ENCODE peak calls at places on chromosome 6, in nine cellular contexts. One of them, this sample, is unnamed.

GRCh38 chr6:65126667-65127066 is 580.4 kb downstream of the EYS start:
- DNase-seq in AG04450: no peak
- DNase-seq in EL: no peak
- DNase-seq in progenitor cell of endocrine pancreas: no peak
- DNase-seq in effector memory CD4-positive, alpha-beta T cell: no peak
- DNase-seq in NCI-H82: peak
- DNase-seq in left lung: no peak
- DNase-seq in activated T-cell treated with anti-CD3 and anti-CD28 coated beads, Interleukin-2, amount 50 U/mL, for 72 hours: no peak
- DNase-seq in anterior cingulate cortex: no peak
- DNase-seq in this sample: no peak

GRCh38 chr6:134315189-134315588 is 2.7 kb downstream of the SGK1 start:
- DNase-seq in effector memory CD4-positive, alpha-beta T cell: no peak
- DNase-seq in NCI-H82: no peak
- DNase-seq in EL: no peak
- DNase-seq in anterior cingulate cortex: no peak
- DNase-seq in AG04450: no peak
- DNase-seq in activated T-cell treated with anti-CD3 and anti-CD28 coated beads, Interleukin-2, amount 50 U/mL, for 72 hours: no peak
- DNase-seq in progenitor cell of endocrine pancreas: no peak
- DNase-seq in left lung: no peak
- DNase-seq in this sample: no peak

GRCh38 chr6:73031094-73031782 is 194.1 kb downstream of the KHDC1L start:
- DNase-seq in AG04450: no peak
- DNase-seq in effector memory CD4-positive, alpha-beta T cell: no peak
- DNase-seq in left lung: no peak
- DNase-seq in progenitor cell of endocrine pancreas: no peak
- DNase-seq in EL: no peak
- DNase-seq in activated T-cell treated with anti-CD3 and anti-CD28 coated beads, Interleukin-2, amount 50 U/mL, for 72 hours: no peak
- DNase-seq in anterior cingulate cortex: no peak
- DNase-seq in NCI-H82: no peak
- DNase-seq in this sample: no peak

GRCh38 chr6:127120109-127120786 is 1.8 kb downstream of the RSPO3 start:
- DNase-seq in left lung: peak
- DNase-seq in AG04450: no peak
- DNase-seq in EL: peak
- DNase-seq in NCI-H82: peak
- DNase-seq in effector memory CD4-positive, alpha-beta T cell: no peak
- DNase-seq in activated T-cell treated with anti-CD3 and anti-CD28 coated beads, Interleukin-2, amount 50 U/mL, for 72 hours: peak
- DNase-seq in progenitor cell of endocrine pancreas: peak
- DNase-seq in anterior cingulate cortex: no peak
- DNase-seq in this sample: peak

GRCh38 chr6:161584051-161584450 is 310.2 kb upstream of the AGPAT4 start:
- DNase-seq in EL: peak
- DNase-seq in effector memory CD4-positive, alpha-beta T cell: no peak
- DNase-seq in AG04450: no peak
- DNase-seq in left lung: no peak
- DNase-seq in NCI-H82: no peak
- DNase-seq in activated T-cell treated with anti-CD3 and anti-CD28 coated beads, Interleukin-2, amount 50 U/mL, for 72 hours: no peak
- DNase-seq in anterior cingulate cortex: no peak
- DNase-seq in progenitor cell of endocrine pancreas: no peak
- DNase-seq in this sample: no peak

GRCh38 chr6:150586850-150587359 is 12.8 kb upstream of the PLEKHG1 start:
- DNase-seq in left lung: no peak
- DNase-seq in AG04450: no peak
- DNase-seq in activated T-cell treated with anti-CD3 and anti-CD28 coated beads, Interleukin-2, amount 50 U/mL, for 72 hours: no peak
- DNase-seq in NCI-H82: no peak
- DNase-seq in anterior cingulate cortex: no peak
- DNase-seq in effector memory CD4-positive, alpha-beta T cell: no peak
- DNase-seq in progenitor cell of endocrine pancreas: no peak
- DNase-seq in EL: no peak
- DNase-seq in this sample: no peak

GRCh38 chr6:10347561-10348327 is 67.1 kb downstream of the TFAP2A start:
- DNase-seq in EL: peak
- DNase-seq in effector memory CD4-positive, alpha-beta T cell: no peak
- DNase-seq in activated T-cell treated with anti-CD3 and anti-CD28 coated beads, Interleukin-2, amount 50 U/mL, for 72 hours: no peak
- DNase-seq in left lung: no peak
- DNase-seq in progenitor cell of endocrine pancreas: no peak
- DNase-seq in AG04450: no peak
- DNase-seq in NCI-H82: no peak
- DNase-seq in anterior cingulate cortex: no peak
- DNase-seq in this sample: no peak

GRCh38 chr6:156876302-156876701 is 99.1 kb downstream of the ARID1B start:
- DNase-seq in progenitor cell of endocrine pancreas: no peak
- DNase-seq in EL: no peak
- DNase-seq in AG04450: no peak
- DNase-seq in activated T-cell treated with anti-CD3 and anti-CD28 coated beads, Interleukin-2, amount 50 U/mL, for 72 hours: no peak
- DNase-seq in left lung: no peak
- DNase-seq in anterior cingulate cortex: no peak
- DNase-seq in effector memory CD4-positive, alpha-beta T cell: no peak
- DNase-seq in NCI-H82: peak
- DNase-seq in this sample: peak

GRCh38 chr6:35496036-35496850 is 636 bp downstream of the TEAD3 start:
- DNase-seq in activated T-cell treated with anti-CD3 and anti-CD28 coated beads, Interleukin-2, amount 50 U/mL, for 72 hours: no peak
- DNase-seq in AG04450: no peak
- DNase-seq in effector memory CD4-positive, alpha-beta T cell: no peak
- DNase-seq in EL: peak
- DNase-seq in progenitor cell of endocrine pancreas: peak
- DNase-seq in left lung: no peak
- DNase-seq in anterior cingulate cortex: no peak
- DNase-seq in NCI-H82: peak
- DNase-seq in this sample: peak

GRCh38 chr6:114288696-114289095 is 54.1 kb downstream of the HS3ST5 start:
- DNase-seq in effector memory CD4-positive, alpha-beta T cell: no peak
- DNase-seq in NCI-H82: no peak
- DNase-seq in EL: no peak
- DNase-seq in progenitor cell of endocrine pancreas: no peak
- DNase-seq in anterior cingulate cortex: no peak
- DNase-seq in left lung: no peak
- DNase-seq in activated T-cell treated with anti-CD3 and anti-CD28 coated beads, Interleukin-2, amount 50 U/mL, for 72 hours: no peak
- DNase-seq in AG04450: no peak
- DNase-seq in this sample: no peak

GRCh38 chr6:16092140-16092539 is 36.7 kb upstream of the MYLIP start:
- DNase-seq in EL: no peak
- DNase-seq in AG04450: no peak
- DNase-seq in left lung: no peak
- DNase-seq in activated T-cell treated with anti-CD3 and anti-CD28 coated beads, Interleukin-2, amount 50 U/mL, for 72 hours: no peak
- DNase-seq in anterior cingulate cortex: no peak
- DNase-seq in effector memory CD4-positive, alpha-beta T cell: no peak
- DNase-seq in progenitor cell of endocrine pancreas: no peak
- DNase-seq in NCI-H82: no peak
- DNase-seq in this sample: no peak

GRCh38 chr6:37788259-37788658 is 31.3 kb upstream of the ZFAND3 start:
- DNase-seq in EL: peak
- DNase-seq in anterior cingulate cortex: no peak
- DNase-seq in AG04450: no peak
- DNase-seq in activated T-cell treated with anti-CD3 and anti-CD28 coated beads, Interleukin-2, amount 50 U/mL, for 72 hours: no peak
- DNase-seq in NCI-H82: no peak
- DNase-seq in left lung: no peak
- DNase-seq in effector memory CD4-positive, alpha-beta T cell: no peak
- DNase-seq in progenitor cell of endocrine pancreas: no peak
- DNase-seq in this sample: no peak

GRCh38 chr6:6003334-6004146 is 3.2 kb downstream of the NRN1 start:
- DNase-seq in anterior cingulate cortex: no peak
- DNase-seq in progenitor cell of endocrine pancreas: no peak
- DNase-seq in activated T-cell treated with anti-CD3 and anti-CD28 coated beads, Interleukin-2, amount 50 U/mL, for 72 hours: peak
- DNase-seq in left lung: no peak
- DNase-seq in EL: peak
- DNase-seq in AG04450: no peak
- DNase-seq in NCI-H82: peak
- DNase-seq in effector memory CD4-positive, alpha-beta T cell: no peak
- DNase-seq in this sample: peak

GRCh38 chr6:127812985-127813681 is 87.7 kb downstream of the THEMIS start:
- DNase-seq in NCI-H82: no peak
- DNase-seq in effector memory CD4-positive, alpha-beta T cell: no peak
- DNase-seq in left lung: no peak
- DNase-seq in EL: no peak
- DNase-seq in anterior cingulate cortex: no peak
- DNase-seq in activated T-cell treated with anti-CD3 and anti-CD28 coated beads, Interleukin-2, amount 50 U/mL, for 72 hours: peak
- DNase-seq in progenitor cell of endocrine pancreas: no peak
- DNase-seq in AG04450: no peak
- DNase-seq in this sample: no peak

GRCh38 chr6:26273673-26274595 is 91.1 kb upstream of the BTN3A2 start:
- DNase-seq in activated T-cell treated with anti-CD3 and anti-CD28 coated beads, Interleukin-2, amount 50 U/mL, for 72 hours: peak
- DNase-seq in EL: no peak
- DNase-seq in effector memory CD4-positive, alpha-beta T cell: no peak
- DNase-seq in NCI-H82: no peak
- DNase-seq in left lung: no peak
- DNase-seq in AG04450: no peak
- DNase-seq in progenitor cell of endocrine pancreas: no peak
- DNase-seq in anterior cingulate cortex: no peak
- DNase-seq in this sample: no peak

GRCh38 chr6:86615299-86615698 is 322.0 kb upstream of the HTR1E start:
- DNase-seq in anterior cingulate cortex: no peak
- DNase-seq in left lung: no peak
- DNase-seq in NCI-H82: no peak
- DNase-seq in effector memory CD4-positive, alpha-beta T cell: no peak
- DNase-seq in progenitor cell of endocrine pancreas: no peak
- DNase-seq in activated T-cell treated with anti-CD3 and anti-CD28 coated beads, Interleukin-2, amount 50 U/mL, for 72 hours: no peak
- DNase-seq in EL: no peak
- DNase-seq in AG04450: no peak
- DNase-seq in this sample: no peak

GRCh38 chr6:119346914-119347313 is 2.6 kb downstream of the MAN1A1 start:
- DNase-seq in effector memory CD4-positive, alpha-beta T cell: no peak
- DNase-seq in left lung: no peak
- DNase-seq in AG04450: no peak
- DNase-seq in activated T-cell treated with anti-CD3 and anti-CD28 coated beads, Interleukin-2, amount 50 U/mL, for 72 hours: no peak
- DNase-seq in EL: no peak
- DNase-seq in anterior cingulate cortex: no peak
- DNase-seq in progenitor cell of endocrine pancreas: no peak
- DNase-seq in NCI-H82: peak
- DNase-seq in this sample: no peak

GRCh38 chr6:78487401-78487800 is 379.9 kb upstream of the IRAK1BP1 start:
- DNase-seq in progenitor cell of endocrine pancreas: no peak
- DNase-seq in activated T-cell treated with anti-CD3 and anti-CD28 coated beads, Interleukin-2, amount 50 U/mL, for 72 hours: no peak
- DNase-seq in left lung: no peak
- DNase-seq in NCI-H82: no peak
- DNase-seq in EL: peak
- DNase-seq in anterior cingulate cortex: no peak
- DNase-seq in AG04450: no peak
- DNase-seq in effector memory CD4-positive, alpha-beta T cell: no peak
- DNase-seq in this sample: no peak

GRCh38 chr6:49326337-49326736 is 136.7 kb downstream of the MMUT start:
- DNase-seq in AG04450: no peak
- DNase-seq in NCI-H82: no peak
- DNase-seq in activated T-cell treated with anti-CD3 and anti-CD28 coated beads, Interleukin-2, amount 50 U/mL, for 72 hours: no peak
- DNase-seq in anterior cingulate cortex: no peak
- DNase-seq in effector memory CD4-positive, alpha-beta T cell: no peak
- DNase-seq in EL: peak
- DNase-seq in left lung: no peak
- DNase-seq in progenitor cell of endocrine pancreas: no peak
- DNase-seq in this sample: no peak

GRCh38 chr6:158419339-158419909 is 107.2 kb downstream of the TULP4 start:
- DNase-seq in NCI-H82: no peak
- DNase-seq in AG04450: no peak
- DNase-seq in effector memory CD4-positive, alpha-beta T cell: no peak
- DNase-seq in left lung: no peak
- DNase-seq in EL: no peak
- DNase-seq in progenitor cell of endocrine pancreas: no peak
- DNase-seq in anterior cingulate cortex: no peak
- DNase-seq in activated T-cell treated with anti-CD3 and anti-CD28 coated beads, Interleukin-2, amount 50 U/mL, for 72 hours: no peak
- DNase-seq in this sample: no peak

GRCh38 chr6:37285861-37286311 is 27.9 kb upstream of the TMEM217 start:
- DNase-seq in progenitor cell of endocrine pancreas: no peak
- DNase-seq in activated T-cell treated with anti-CD3 and anti-CD28 coated beads, Interleukin-2, amount 50 U/mL, for 72 hours: no peak
- DNase-seq in left lung: no peak
- DNase-seq in anterior cingulate cortex: no peak
- DNase-seq in NCI-H82: no peak
- DNase-seq in EL: no peak
- DNase-seq in AG04450: no peak
- DNase-seq in effector memory CD4-positive, alpha-beta T cell: no peak
- DNase-seq in this sample: no peak

GRCh38 chr6:158205220-158205944 is 37.2 kb downstream of the GTF2H5 start:
- DNase-seq in NCI-H82: peak
- DNase-seq in anterior cingulate cortex: no peak
- DNase-seq in activated T-cell treated with anti-CD3 and anti-CD28 coated beads, Interleukin-2, amount 50 U/mL, for 72 hours: no peak
- DNase-seq in effector memory CD4-positive, alpha-beta T cell: no peak
- DNase-seq in EL: no peak
- DNase-seq in AG04450: no peak
- DNase-seq in progenitor cell of endocrine pancreas: no peak
- DNase-seq in left lung: no peak
- DNase-seq in this sample: no peak

GRCh38 chr6:55069132-55069781 is 105.1 kb upstream of the HCRTR2 start:
- DNase-seq in NCI-H82: peak
- DNase-seq in anterior cingulate cortex: no peak
- DNase-seq in progenitor cell of endocrine pancreas: no peak
- DNase-seq in effector memory CD4-positive, alpha-beta T cell: no peak
- DNase-seq in EL: peak
- DNase-seq in AG04450: peak
- DNase-seq in left lung: no peak
- DNase-seq in activated T-cell treated with anti-CD3 and anti-CD28 coated beads, Interleukin-2, amount 50 U/mL, for 72 hours: no peak
- DNase-seq in this sample: peak